ENCODE peak calls at places on chromosomes 4 and X, in eight cellular contexts. One of them, this sample, is unnamed.

GRCh38 chr4:128810331-128810870 is 901 bp downstream of the JADE1 start:
- DNase-seq in EL: no peak
- DNase-seq in NCI-H1436: peak
- DNase-seq in activated naive CD8-positive, alpha-beta T cell treated with anti-CD3 and anti-CD28 coated beads, Interleukin-2, amount 50 U/mL, for 16 hours: no peak
- DNase-seq in hepatocyte: peak
- DNase-seq in aorta: no peak
- DNase-seq in NCI-H774: peak
- DNase-seq in iris pigment epithelial cell: peak
- DNase-seq in this sample: no peak

GRCh38 chrX:50157545-50158125 is 43.2 kb downstream of the AKAP4 start:
- DNase-seq in EL: peak
- DNase-seq in NCI-H1436: no peak
- DNase-seq in activated naive CD8-positive, alpha-beta T cell treated with anti-CD3 and anti-CD28 coated beads, Interleukin-2, amount 50 U/mL, for 16 hours: no peak
- DNase-seq in hepatocyte: no peak
- DNase-seq in aorta: no peak
- DNase-seq in NCI-H774: no peak
- DNase-seq in iris pigment epithelial cell: peak
- DNase-seq in this sample: no peak

GRCh38 chr4:39606747-39607146 is 31.9 kb downstream of the SMIM14 start:
- DNase-seq in EL: no peak
- DNase-seq in NCI-H1436: no peak
- DNase-seq in activated naive CD8-positive, alpha-beta T cell treated with anti-CD3 and anti-CD28 coated beads, Interleukin-2, amount 50 U/mL, for 16 hours: no peak
- DNase-seq in hepatocyte: no peak
- DNase-seq in aorta: no peak
- DNase-seq in NCI-H774: no peak
- DNase-seq in iris pigment epithelial cell: no peak
- DNase-seq in this sample: no peak

GRCh38 chr4:80587861-80588385 is 252.4 kb downstream of the CFAP299 start:
- DNase-seq in EL: no peak
- DNase-seq in NCI-H1436: no peak
- DNase-seq in activated naive CD8-positive, alpha-beta T cell treated with anti-CD3 and anti-CD28 coated beads, Interleukin-2, amount 50 U/mL, for 16 hours: no peak
- DNase-seq in hepatocyte: no peak
- DNase-seq in aorta: no peak
- DNase-seq in NCI-H774: no peak
- DNase-seq in iris pigment epithelial cell: no peak
- DNase-seq in this sample: peak

GRCh38 chrX:106874075-106874474 is 29.1 kb downstream of the RIPPLY1 start:
- DNase-seq in EL: peak
- DNase-seq in NCI-H1436: peak
- DNase-seq in activated naive CD8-positive, alpha-beta T cell treated with anti-CD3 and anti-CD28 coated beads, Interleukin-2, amount 50 U/mL, for 16 hours: no peak
- DNase-seq in hepatocyte: peak
- DNase-seq in aorta: no peak
- DNase-seq in NCI-H774: no peak
- DNase-seq in iris pigment epithelial cell: peak
- DNase-seq in this sample: no peak

GRCh38 chr4:749771-750666 is 44.4 kb downstream of the PCGF3 start:
- DNase-seq in EL: peak
- DNase-seq in NCI-H1436: no peak
- DNase-seq in activated naive CD8-positive, alpha-beta T cell treated with anti-CD3 and anti-CD28 coated beads, Interleukin-2, amount 50 U/mL, for 16 hours: no peak
- DNase-seq in hepatocyte: no peak
- DNase-seq in aorta: peak
- DNase-seq in NCI-H774: no peak
- DNase-seq in iris pigment epithelial cell: peak
- DNase-seq in this sample: no peak

GRCh38 chrX:115017455-115017854 is at the start of gene IL13RA2:
- DNase-seq in EL: no peak
- DNase-seq in NCI-H1436: no peak
- DNase-seq in activated naive CD8-positive, alpha-beta T cell treated with anti-CD3 and anti-CD28 coated beads, Interleukin-2, amount 50 U/mL, for 16 hours: no peak
- DNase-seq in hepatocyte: no peak
- DNase-seq in aorta: no peak
- DNase-seq in NCI-H774: peak
- DNase-seq in iris pigment epithelial cell: no peak
- DNase-seq in this sample: no peak

GRCh38 chrX:36436286-36436860 is 516.8 kb downstream of the CFAP47 start:
- DNase-seq in EL: peak
- DNase-seq in NCI-H1436: no peak
- DNase-seq in activated naive CD8-positive, alpha-beta T cell treated with anti-CD3 and anti-CD28 coated beads, Interleukin-2, amount 50 U/mL, for 16 hours: no peak
- DNase-seq in hepatocyte: no peak
- DNase-seq in aorta: no peak
- DNase-seq in NCI-H774: no peak
- DNase-seq in iris pigment epithelial cell: no peak
- DNase-seq in this sample: no peak

GRCh38 chr4:78693777-78694456 is 82.2 kb upstream of the BMP2K start:
- DNase-seq in EL: peak
- DNase-seq in NCI-H1436: no peak
- DNase-seq in activated naive CD8-positive, alpha-beta T cell treated with anti-CD3 and anti-CD28 coated beads, Interleukin-2, amount 50 U/mL, for 16 hours: no peak
- DNase-seq in hepatocyte: no peak
- DNase-seq in aorta: no peak
- DNase-seq in NCI-H774: no peak
- DNase-seq in iris pigment epithelial cell: peak
- DNase-seq in this sample: no peak

GRCh38 chrX:40845331-40845911 is 110.1 kb upstream of the MED14 start:
- DNase-seq in EL: peak
- DNase-seq in NCI-H1436: no peak
- DNase-seq in activated naive CD8-positive, alpha-beta T cell treated with anti-CD3 and anti-CD28 coated beads, Interleukin-2, amount 50 U/mL, for 16 hours: no peak
- DNase-seq in hepatocyte: peak
- DNase-seq in aorta: no peak
- DNase-seq in NCI-H774: no peak
- DNase-seq in iris pigment epithelial cell: peak
- DNase-seq in this sample: peak

GRCh38 chr4:149999485-150000074 is 78.7 kb upstream of the DCLK2 start:
- DNase-seq in EL: peak
- DNase-seq in NCI-H1436: peak
- DNase-seq in activated naive CD8-positive, alpha-beta T cell treated with anti-CD3 and anti-CD28 coated beads, Interleukin-2, amount 50 U/mL, for 16 hours: no peak
- DNase-seq in hepatocyte: peak
- DNase-seq in aorta: no peak
- DNase-seq in NCI-H774: no peak
- DNase-seq in iris pigment epithelial cell: peak
- DNase-seq in this sample: peak

GRCh38 chr4:8404791-8405515 is 35.6 kb downstream of the ACOX3 start:
- DNase-seq in EL: no peak
- DNase-seq in NCI-H1436: no peak
- DNase-seq in activated naive CD8-positive, alpha-beta T cell treated with anti-CD3 and anti-CD28 coated beads, Interleukin-2, amount 50 U/mL, for 16 hours: no peak
- DNase-seq in hepatocyte: no peak
- DNase-seq in aorta: no peak
- DNase-seq in NCI-H774: no peak
- DNase-seq in iris pigment epithelial cell: no peak
- DNase-seq in this sample: no peak

GRCh38 chr4:168766537-168767316 is 243.3 kb downstream of the CBR4 start:
- DNase-seq in EL: peak
- DNase-seq in NCI-H1436: no peak
- DNase-seq in activated naive CD8-positive, alpha-beta T cell treated with anti-CD3 and anti-CD28 coated beads, Interleukin-2, amount 50 U/mL, for 16 hours: no peak
- DNase-seq in hepatocyte: no peak
- DNase-seq in aorta: no peak
- DNase-seq in NCI-H774: no peak
- DNase-seq in iris pigment epithelial cell: peak
- DNase-seq in this sample: no peak

GRCh38 chr4:107319386-107319785 is 283.3 kb upstream of the DKK2 start:
- DNase-seq in EL: no peak
- DNase-seq in NCI-H1436: no peak
- DNase-seq in activated naive CD8-positive, alpha-beta T cell treated with anti-CD3 and anti-CD28 coated beads, Interleukin-2, amount 50 U/mL, for 16 hours: no peak
- DNase-seq in hepatocyte: no peak
- DNase-seq in aorta: no peak
- DNase-seq in NCI-H774: no peak
- DNase-seq in iris pigment epithelial cell: peak
- DNase-seq in this sample: no peak

GRCh38 chr4:159395693-159396092 is 292.8 kb downstream of the RAPGEF2 start:
- DNase-seq in EL: no peak
- DNase-seq in NCI-H1436: no peak
- DNase-seq in activated naive CD8-positive, alpha-beta T cell treated with anti-CD3 and anti-CD28 coated beads, Interleukin-2, amount 50 U/mL, for 16 hours: no peak
- DNase-seq in hepatocyte: no peak
- DNase-seq in aorta: no peak
- DNase-seq in NCI-H774: no peak
- DNase-seq in iris pigment epithelial cell: peak
- DNase-seq in this sample: peak

GRCh38 chrX:39309018-39309620 is 507.9 kb downstream of the MID1IP1 start:
- DNase-seq in EL: peak
- DNase-seq in NCI-H1436: no peak
- DNase-seq in activated naive CD8-positive, alpha-beta T cell treated with anti-CD3 and anti-CD28 coated beads, Interleukin-2, amount 50 U/mL, for 16 hours: peak
- DNase-seq in hepatocyte: peak
- DNase-seq in aorta: no peak
- DNase-seq in NCI-H774: peak
- DNase-seq in iris pigment epithelial cell: peak
- DNase-seq in this sample: peak

GRCh38 chr4:105963461-105964400 is 68.5 kb downstream of the NPNT start:
- DNase-seq in EL: peak
- DNase-seq in NCI-H1436: no peak
- DNase-seq in activated naive CD8-positive, alpha-beta T cell treated with anti-CD3 and anti-CD28 coated beads, Interleukin-2, amount 50 U/mL, for 16 hours: no peak
- DNase-seq in hepatocyte: peak
- DNase-seq in aorta: no peak
- DNase-seq in NCI-H774: no peak
- DNase-seq in iris pigment epithelial cell: peak
- DNase-seq in this sample: peak

GRCh38 chrX:150088042-150088441 is 149.8 kb upstream of the EOLA2 start:
- DNase-seq in EL: no peak
- DNase-seq in NCI-H1436: no peak
- DNase-seq in activated naive CD8-positive, alpha-beta T cell treated with anti-CD3 and anti-CD28 coated beads, Interleukin-2, amount 50 U/mL, for 16 hours: no peak
- DNase-seq in hepatocyte: no peak
- DNase-seq in aorta: no peak
- DNase-seq in NCI-H774: no peak
- DNase-seq in iris pigment epithelial cell: no peak
- DNase-seq in this sample: no peak

GRCh38 chr4:112277220-112277619 is 8.5 kb downstream of the TIFA start:
- DNase-seq in EL: no peak
- DNase-seq in NCI-H1436: no peak
- DNase-seq in activated naive CD8-positive, alpha-beta T cell treated with anti-CD3 and anti-CD28 coated beads, Interleukin-2, amount 50 U/mL, for 16 hours: no peak
- DNase-seq in hepatocyte: no peak
- DNase-seq in aorta: no peak
- DNase-seq in NCI-H774: no peak
- DNase-seq in iris pigment epithelial cell: no peak
- DNase-seq in this sample: peak

This sample was measured in mammary epithelial cell.